ENCODE peak calls at places on chromosomes 6 and 20, in nine cellular contexts. K is renal cortical epithelial cell; X is immature natural killer cell; L is stimulated activated CD4-positive, alpha-beta T cell treated with anti-CD3 and anti-CD28 coated beads, TNF-alpha, amount 100 ng/mL, for 4 hours; G is GM18507; R is stomach; V is anterior cingulate cortex; Z is CD8-positive, alpha-beta T cell; P is T-helper 2 cell. U is an unnamed sample.

GRCh38 chr20:36179170-36179945 is 24.8 kb downstream of the EPB41L1 start:
- DNase-seq in K (no peak), X (no peak), L (no peak), G (no peak), R (no peak), V (no peak), Z (no peak), P (no peak), U (no peak)

GRCh38 chr6:1736346-1737105 is 126.8 kb downstream of the FOXC1 start:
- DNase-seq in K (no peak), X (no peak), L (no peak), G (no peak), R (no peak), V (no peak), Z (no peak), P (no peak), U (no peak)

GRCh38 chr6:136382676-136383075 is 93.0 kb upstream of the BCLAF1 start:
- DNase-seq in K (no peak), X (no peak), L (no peak), G (no peak), R (no peak), V (no peak), Z (no peak), P (no peak), U (no peak)

GRCh38 chr6:37865534-37865933 is 46.0 kb downstream of the ZFAND3 start:
- DNase-seq in K (no peak), X (no peak), L (no peak), G (no peak), R (no peak), V (no peak), Z (no peak), P (no peak), U (no peak)

GRCh38 chr6:150456466-150456865 is 87.7 kb downstream of the IYD start:
- DNase-seq in K (no peak), X (no peak), L (no peak), G (no peak), R (no peak), V (no peak), Z (no peak), P (no peak), U (no peak)

GRCh38 chr6:130377371-130377770 is 11.6 kb downstream of the TMEM200A start:
- DNase-seq in K (no peak), X (no peak), L (no peak), G (no peak), R (no peak), V (no peak), Z (no peak), P (no peak), U (no peak)

GRCh38 chr20:20603339-20603990 is 109.0 kb downstream of the RALGAPA2 start:
- DNase-seq in K (peak; percentile 82), X (peak; percentile 77), L (no peak), G (peak; percentile 57), R (no peak), V (no peak), Z (peak; percentile 52), P (no peak), U (peak; percentile 8)

GRCh38 chr6:54192993-54193392 is 81.8 kb downstream of the MLIP start:
- DNase-seq in K (no peak), X (no peak), L (no peak), G (no peak), R (no peak), V (no peak), Z (no peak), P (no peak), U (no peak)

GRCh38 chr6:3351105-3351676 is 92.4 kb downstream of the PSMG4 start:
- DNase-seq in K (peak; percentile 17), X (no peak), L (no peak), G (no peak), R (no peak), V (no peak), Z (no peak), P (no peak), U (no peak)

GRCh38 chr6:165306955-165307354 is 2.5 kb downstream of the C6orf118 start:
- DNase-seq in K (no peak), X (no peak), L (no peak), G (no peak), R (no peak), V (no peak), Z (no peak), P (no peak), U (no peak)

U was measured in B cell.